ENCODE peak calls at places on chromosomes 11 and 22, in six cellular contexts. H is AG04450, S is cardiac muscle cell, I is stomach, K is esophagus squamous epithelium, U is breast epithelium. W is an unnamed sample.
A peak's percentile ranks its signal among the peaks of the same experiment; 100 is the strongest.

GRCh38 chr11:106403751-106404150 is 326.3 kb downstream of the AASDHPPT start:
- DNase-seq in H (no peak), S (no peak), I (no peak), K (no peak), U (no peak), W (no peak)

GRCh38 chr11:70624598-70624993 is 226.3 kb downstream of the CTTN start:
- DNase-seq in H (no peak), S (no peak), I (no peak), K (no peak), U (no peak), W (no peak)

GRCh38 chr11:86360775-86361395 is 13.8 kb upstream of the CCDC81 start:
- DNase-seq in H (peak; percentile 24), S (peak; percentile 67), I (no peak), K (no peak), U (no peak), W (peak; percentile 6)

GRCh38 chr22:48896766-48897637 is 930.7 kb downstream of the BRD1 start:
- DNase-seq in H (no peak), S (no peak), I (peak; percentile 18), K (no peak), U (no peak), W (no peak)

GRCh38 chr22:45511847-45512261 is 9.2 kb downstream of the FBLN1 start:
- DNase-seq in H (peak; percentile 88), S (peak; percentile 93), I (peak; percentile 43), K (no peak), U (peak; percentile 63), W (peak; percentile 70)

GRCh38 chr22:29704528-29705285 is 15.1 kb upstream of the CABP7 start:
- DNase-seq in H (peak; percentile 24), S (peak; percentile 35), I (peak; percentile 46), K (no peak), U (no peak), W (peak; percentile 38)

GRCh38 chr22:50046019-50046415 is 12.1 kb downstream of the TTLL8 start:
- DNase-seq in H (no peak), S (no peak), I (no peak), K (no peak), U (no peak), W (no peak)

GRCh38 chr11:65640483-65641207 is 2.7 kb downstream of the SIPA1 start:
- DNase-seq in H (no peak), S (no peak), I (peak; percentile 59), K (no peak), U (no peak), W (no peak)

GRCh38 chr11:69970785-69971535 is 107.2 kb upstream of the ANO1 start:
- DNase-seq in H (no peak), S (no peak), I (no peak), K (no peak), U (no peak), W (no peak)

GRCh38 chr11:47860526-47860925 is 12.4 kb upstream of the NUP160 start:
- DNase-seq in H (no peak), S (no peak), I (no peak), K (no peak), U (no peak), W (no peak)

GRCh38 chr22:40560551-40560950 is 76.0 kb downstream of the MRTFA start:
- DNase-seq in H (peak; percentile 3), S (peak; percentile 33), I (no peak), K (no peak), U (no peak), W (peak; percentile 45)

GRCh38 chr22:43289976-43290663 is 53.1 kb downstream of the SCUBE1 start:
- DNase-seq in H (no peak), S (peak; percentile 53), I (no peak), K (no peak), U (no peak), W (no peak)

GRCh38 chr22:20080445-20080775 is 369 bp downstream of the DGCR8 start:
- DNase-seq in H (no peak), S (peak; percentile 52), I (peak; percentile 62), K (no peak), U (peak; percentile 29), W (peak; percentile 2)

GRCh38 chr22:27086080-27086479 is 428.7 kb downstream of the MIAT start:
- DNase-seq in H (no peak), S (no peak), I (no peak), K (no peak), U (no peak), W (no peak)

GRCh38 chr22:32123657-32124056 is 35.4 kb downstream of the C22orf42 start:
- DNase-seq in H (no peak), S (no peak), I (no peak), K (no peak), U (no peak), W (no peak)
- TF ChIP-seq CTCF in H (no peak), S (no peak), I (no peak), K (no peak), U (no peak), W (peak; percentile 5)

GRCh38 chr11:111714522-111714921 is 51.7 kb downstream of the PPP2R1B start:
- DNase-seq in H (no peak), S (no peak), I (no peak), K (no peak), U (no peak), W (no peak)
- H3K27ac ChIP-seq in H (no peak overlapping the region), S (no peak overlapping the region), I (no peak overlapping the region), K (no peak overlapping the region), U (no peak overlapping the region), W (no peak overlapping the region)

GRCh38 chr11:120019191-120019590 is 118.7 kb downstream of the TRIM29 start:
- DNase-seq in H (no peak), S (no peak), I (no peak), K (no peak), U (no peak), W (no peak)
- H3K4me3 ChIP-seq in H (no peak overlapping the region), S (no peak overlapping the region), I (no peak overlapping the region), K (no peak overlapping the region), U (no peak overlapping the region), W (no peak overlapping the region)

GRCh38 chr11:104997288-104997687 is 25.7 kb downstream of the CASP5 start:
- DNase-seq in H (no peak), S (peak; percentile 67), I (no peak), K (no peak), U (no peak), W (no peak)
- TF ChIP-seq CTCF in H (no peak), S (peak; percentile 27), I (no peak), K (no peak), U (no peak), W (no peak)

W was measured in brain microvascular endothelial cell.